ENCODE peak calls at places on chromosomes 5 and 9, in five cellular contexts. N is astrocyte of the cerebellum, R is coronary artery, Q is heart left ventricle, A is cardiac fibroblast. L is an unnamed sample.

GRCh38 chr5:168328804-168329203 is 37.4 kb downstream of the WWC1 start:
- DNase-seq in R (no peak), N (no peak), Q (no peak), A (no peak), L (no peak)

GRCh38 chr9:6441269-6441668 is 28.3 kb downstream of the UHRF2 start:
- DNase-seq in A (peak), Q (no peak), N (no peak), R (no peak), L (peak)

GRCh38 chr9:112380102-112380581 is at the start of gene HSDL2:
- DNase-seq in A (peak), R (no peak), N (no peak), Q (peak), L (peak)

GRCh38 chr9:35051069-35051967 is 21.1 kb downstream of the VCP start:
- DNase-seq in A (peak), N (no peak), R (no peak), Q (no peak), L (peak)

GRCh38 chr9:126063326-126063725 is 263.3 kb upstream of the MVB12B start:
- DNase-seq in Q (no peak), A (no peak), N (no peak), R (no peak), L (no peak)

GRCh38 chr5:147631428-147631985 is 121.6 kb upstream of the DPYSL3 start:
- DNase-seq in N (no peak), A (no peak), Q (no peak), R (no peak), L (no peak)

GRCh38 chr5:90020575-90021535 is 388.7 kb downstream of the CETN3 start:
- DNase-seq in A (peak), Q (no peak), N (peak), R (no peak), L (peak)

GRCh38 chr9:99241106-99241505 is 19.0 kb downstream of the SEC61B start:
- DNase-seq in A (no peak), Q (no peak), N (no peak), R (no peak), L (no peak)

GRCh38 chr5:117165068-117165467 is 590.4 kb upstream of the SEMA6A start:
- DNase-seq in N (no peak), Q (no peak), R (no peak), A (no peak), L (no peak)

GRCh38 chr5:3598236-3598635 is 2.6 kb downstream of the IRX1 start:
- DNase-seq in Q (no peak), R (no peak), N (no peak), A (no peak), L (no peak)

GRCh38 chr5:3597727-3598082 is 2.1 kb downstream of the IRX1 start:
- DNase-seq in N (no peak), Q (no peak), R (no peak), A (no peak), L (no peak)

GRCh38 chr5:3600106-3600997 is 4.7 kb downstream of the IRX1 start:
- DNase-seq in Q (no peak), A (no peak), R (no peak), N (no peak), L (no peak)

GRCh38 chr5:3599283-3600105 is 3.9 kb downstream of the IRX1 start:
- DNase-seq in N (no peak), R (no peak), Q (no peak), A (no peak), L (peak)

GRCh38 chr5:3598725-3599282 is 3.2 kb downstream of the IRX1 start:
- DNase-seq in Q (no peak), N (no peak), R (no peak), A (no peak), L (no peak)
- H3K4me3 ChIP-seq in Q (no peak), N (peak), R (no peak), A (no peak), L (peak)

GRCh38 chr9:79008916-79009315 is 562.8 kb upstream of the TLE4 start:
- DNase-seq in R (no peak), A (no peak), N (no peak), Q (no peak), L (no peak)
- H3K4me3 ChIP-seq in R (no peak), A (no peak), N (no peak), Q (no peak), L (no peak)

GRCh38 chr5:1008451-1009358 is at the start of gene NKD2:
- DNase-seq in A (no peak), Q (peak), R (no peak), N (no peak), L (no peak)

GRCh38 chr5:1010641-1011046 is 2.0 kb downstream of the NKD2 start:
- DNase-seq in Q (peak), N (no peak), R (no peak), A (no peak), L (no peak)

GRCh38 chr5:1011226-1011631 is 2.6 kb downstream of the NKD2 start:
- DNase-seq in Q (peak), N (no peak), A (no peak), R (no peak), L (no peak)

GRCh38 chr5:1010181-1010510 is 1.5 kb downstream of the NKD2 start:
- DNase-seq in A (no peak), Q (peak), R (no peak), N (no peak), L (no peak)

GRCh38 chr5:1009359-1010180 is 968 bp downstream of the NKD2 start:
- DNase-seq in A (no peak), R (no peak), N (no peak), Q (peak), L (no peak)
- H3K4me3 ChIP-seq in A (peak), R (peak), N (peak), Q (peak), L (no peak)

GRCh38 chr5:69237877-69238276 is 3.2 kb downstream of the CDK7 start:
- DNase-seq in A (no peak), Q (no peak), N (no peak), R (no peak), L (no peak)
- H3K4me3 ChIP-seq in A (no peak), Q (no peak), N (no peak), R (no peak), L (no peak)

GRCh38 chr9:15966471-15966870 is 413.6 kb downstream of the CCDC171 start:
- DNase-seq in Q (no peak), R (no peak), A (no peak), N (no peak), L (no peak)

GRCh38 chr9:15959663-15960062 is 406.8 kb downstream of the CCDC171 start:
- DNase-seq in Q (no peak), A (no peak), N (no peak), R (no peak), L (no peak)

GRCh38 chr9:15967068-15967467 is 414.2 kb downstream of the CCDC171 start:
- DNase-seq in R (no peak), A (no peak), Q (no peak), N (no peak), L (no peak)

GRCh38 chr9:15961217-15961616 is 408.4 kb downstream of the CCDC171 start:
- DNase-seq in A (peak), R (no peak), Q (no peak), N (no peak), L (peak)

GRCh38 chr9:15965246-15965745 is 412.5 kb downstream of the CCDC171 start:
- DNase-seq in R (no peak), A (no peak), N (no peak), Q (no peak), L (no peak)
- H3K4me3 ChIP-seq in R (no peak), A (no peak), N (no peak), Q (no peak), L (no peak)

DNA sequence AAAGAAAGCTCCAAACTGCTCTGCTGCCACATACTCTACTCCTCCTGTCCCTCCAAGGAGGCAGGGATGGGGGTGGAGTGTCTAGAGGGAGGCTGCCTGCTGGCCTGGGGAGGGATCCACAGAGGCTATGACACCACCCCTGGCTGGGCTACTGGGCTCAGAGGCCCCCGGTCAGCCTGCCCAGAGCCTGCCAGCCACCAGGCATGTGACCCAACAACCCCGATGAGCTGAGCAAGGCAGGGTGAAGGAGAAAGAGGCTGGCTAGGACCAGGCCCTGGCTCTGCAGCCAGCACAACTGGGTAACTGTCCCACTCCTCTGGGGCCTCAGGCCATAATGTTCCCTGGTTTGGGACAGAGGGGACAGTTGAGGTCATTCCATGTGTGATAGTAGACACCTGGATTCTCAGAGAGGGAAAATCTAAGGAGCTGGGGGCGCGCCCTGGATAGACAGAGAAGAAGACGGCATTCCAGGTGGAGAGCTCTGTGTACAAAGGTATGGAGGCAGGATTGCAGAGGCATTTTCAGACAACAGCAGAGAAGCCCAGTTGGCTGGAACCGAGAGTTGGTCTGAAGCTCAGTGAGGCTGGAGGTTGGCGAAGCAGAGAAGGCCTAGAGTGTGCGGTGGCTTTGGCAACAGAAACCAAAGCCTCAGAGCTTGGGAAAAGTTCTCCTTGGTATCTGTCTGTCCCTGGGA is 33.8 kb upstream of the IL17B start:
- DNase-seq in N (no peak), R (no peak), Q (peak), A (no peak), L (peak)
- H3K4me3 ChIP-seq in N (no peak), R (peak), Q (peak), A (no peak), L (peak)

GRCh38 chr9:136667217-136667939 is 4.7 kb downstream of the EGFL7 start:
- DNase-seq in A (no peak), N (no peak), Q (no peak), R (no peak), L (no peak)

GRCh38 chr9:136665111-136665703 is 2.5 kb downstream of the EGFL7 start:
- DNase-seq in A (no peak), Q (no peak), R (no peak), N (no peak), L (no peak)

GRCh38 chr9:136666364-136667216 is 3.9 kb downstream of the EGFL7 start:
- DNase-seq in N (no peak), Q (no peak), A (no peak), R (no peak), L (no peak)

GRCh38 chr9:136664799-136665082 is 2.0 kb downstream of the EGFL7 start:
- DNase-seq in N (no peak), A (no peak), Q (no peak), R (no peak), L (no peak)

GRCh38 chr9:136665704-136666363 is 3.1 kb downstream of the EGFL7 start:
- DNase-seq in N (no peak), Q (no peak), R (no peak), A (no peak), L (no peak)
- H3K4me3 ChIP-seq in N (peak), Q (peak), R (peak), A (peak), L (peak)

DNA sequence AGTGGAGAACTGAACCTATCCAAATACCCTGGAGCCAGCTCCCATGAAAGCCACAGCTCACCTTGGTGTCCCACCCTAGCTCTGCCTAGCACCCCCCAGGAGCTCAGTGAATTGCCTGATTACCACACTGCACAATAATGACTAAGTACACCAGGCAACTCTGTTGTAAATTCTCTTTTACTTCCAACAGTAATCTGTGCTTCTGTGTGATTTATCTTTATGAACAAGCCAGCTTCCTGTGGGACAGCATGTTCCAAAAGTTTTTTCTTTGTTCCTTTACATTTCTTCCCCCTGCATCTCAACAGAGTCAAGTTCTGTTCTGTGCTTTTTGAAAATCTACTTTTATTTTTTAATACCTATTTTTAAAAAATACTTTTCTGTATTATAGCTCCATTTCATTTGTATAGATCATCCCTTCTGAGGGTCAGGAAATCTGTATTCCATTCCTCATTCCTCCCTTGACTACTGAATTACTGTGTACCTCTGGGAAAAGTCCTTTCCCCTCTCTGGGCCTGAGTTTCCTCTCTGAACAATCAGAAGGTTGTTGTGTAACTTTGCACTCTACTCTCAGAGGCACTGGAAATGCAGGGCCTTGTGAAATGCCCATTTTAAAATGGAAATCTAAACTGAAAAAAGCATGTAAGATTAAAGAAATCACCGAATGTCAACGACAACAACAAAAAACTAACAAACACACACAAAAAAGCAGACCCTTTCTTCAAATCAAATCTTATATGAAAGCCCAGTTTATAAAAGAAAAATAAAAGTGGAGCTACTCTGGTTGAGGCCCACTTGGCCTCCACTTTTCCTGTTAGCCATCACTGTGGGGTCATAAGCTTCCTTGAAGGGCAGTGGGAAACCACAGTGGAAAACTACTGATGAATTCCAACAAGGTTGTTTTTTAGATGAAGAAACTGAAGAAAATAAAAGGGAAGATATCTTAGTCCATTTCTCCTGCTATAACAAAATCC is 21.8 kb upstream of the GRPEL2 start:
- DNase-seq in Q (no peak), R (no peak), A (peak), N (no peak), L (peak)
- H3K4me3 ChIP-seq in Q (no peak), R (no peak), A (no peak), N (no peak), L (no peak)

GRCh38 chr5:150412319-150413175 is at the start of gene CD74:
- DNase-seq in N (peak), R (peak), Q (peak), A (peak), L (peak)
- H3K4me3 ChIP-seq in N (no peak), R (peak), Q (peak), A (no peak), L (no peak)

GRCh38 chr5:52837591-52838001 is 49.9 kb downstream of the ITGA1 start:
- DNase-seq in R (no peak), A (peak), N (no peak), Q (no peak), L (peak)

GRCh38 chr5:52834320-52834719 is 46.6 kb downstream of the ITGA1 start:
- DNase-seq in A (no peak), N (no peak), Q (no peak), R (no peak), L (no peak)

GRCh38 chr5:52838306-52839015 is 50.7 kb downstream of the ITGA1 start:
- DNase-seq in N (no peak), Q (no peak), A (no peak), R (no peak), L (no peak)

GRCh38 chr5:52839285-52839684 is 51.6 kb downstream of the ITGA1 start:
- DNase-seq in R (no peak), Q (no peak), A (no peak), N (no peak), L (no peak)

GRCh38 chr5:52837068-52837467 is 49.4 kb downstream of the ITGA1 start:
- DNase-seq in N (peak), A (peak), Q (no peak), R (no peak), L (no peak)
- H3K4me3 ChIP-seq in N (no peak), A (peak), Q (no peak), R (peak), L (no peak)

L was measured in AG10803.